ENCODE peak calls at places on chromosomes 11 and 22, in ten cellular contexts. B is stimulated activated CD8-positive, alpha-beta memory T cell treated with anti-CD3 and anti-CD28 coated beads, Interleukin-7, amount 100 ng/mL, for 4 hours; W is PC-3; I is anterior cingulate cortex; E is activated CD4-positive, CD25-positive, alpha-beta regulatory T cell; Q is endothelial cell; C is upper lobe of left lung; L is AG04450; R is cardiac muscle cell; X is stimulated activated CD4-positive, alpha-beta T cell treated with anti-CD3 and anti-CD28 coated beads, Interleukin-12 subunit alpha, Interleukin-12 subunit beta, amount 100 ng/mL, for 24 hours. G is an unnamed sample.

GRCh38 chr22:44037519-44038370 is 13.6 kb downstream of the PARVB start:
- DNase-seq in E (no peak), C (no peak), I (no peak), Q (no peak), X (no peak), R (no peak), W (peak; percentile 90), B (no peak), L (peak; percentile 86), G (no peak)

GRCh38 chr11:62905927-62906531 is 15.1 kb downstream of the CHRM1 start:
- DNase-seq in E (peak; percentile 65), W (peak; percentile 98), C (peak; percentile 77), I (peak; percentile 68), B (peak; percentile 46), R (peak; percentile 87), Q (peak; percentile 91), X (peak; percentile 80), L (peak; percentile 69), G (peak; percentile 79)

GRCh38 chr11:113417428-113417827 is 29.8 kb downstream of the ANKK1 start:
- DNase-seq in W (no peak), I (no peak), E (no peak), C (no peak), L (no peak), Q (no peak), X (no peak), B (no peak), R (no peak), G (no peak)

GRCh38 chr11:61973603-61974162 is 6.2 kb upstream of the FTH1 start:
- DNase-seq in C (no peak), W (no peak), L (no peak), Q (no peak), I (no peak), E (no peak), R (no peak), X (no peak), B (no peak), G (peak; percentile 48)

GRCh38 chr11:35178862-35179261 is 39.9 kb downstream of the CD44 start:
- DNase-seq in R (no peak), C (no peak), B (no peak), L (no peak), E (no peak), X (no peak), I (no peak), Q (no peak), W (peak; percentile 79), G (no peak)

GRCh38 chr11:43760902-43761301 is 80.4 kb downstream of the HSD17B12 start:
- DNase-seq in X (no peak), R (no peak), I (no peak), C (no peak), W (no peak), B (no peak), Q (no peak), E (no peak), L (no peak), G (no peak)

GRCh38 chr11:32892355-32893090 is at the start of gene QSER1:
- DNase-seq in L (no peak), I (peak; percentile 87), R (peak; percentile 82), X (peak; percentile 64), Q (peak; percentile 68), C (peak; percentile 57), E (peak; percentile 33), W (peak; percentile 56), B (peak; percentile 69), G (peak; percentile 65)

GRCh38 chr22:25407226-25407858 is 157.1 kb upstream of the GRK3 start:
- DNase-seq in L (no peak), W (no peak), X (no peak), R (no peak), C (no peak), E (no peak), I (no peak), Q (no peak), B (no peak), G (no peak)

GRCh38 chr11:61609970-61610347 is 29.1 kb upstream of the SYT7 start:
- DNase-seq in I (no peak), Q (no peak), L (no peak), C (no peak), B (no peak), X (no peak), E (no peak), R (peak; percentile 47), W (peak; percentile 28), G (no peak)

GRCh38 chr11:2998073-2998850 is 6.1 kb upstream of the NAP1L4 start:
- DNase-seq in Q (no peak), C (no peak), E (no peak), R (no peak), B (no peak), L (no peak), W (no peak), I (no peak), X (no peak), G (no peak)

GRCh38 chr11:64760759-64761417 is 1.1 kb upstream of the PYGM start:
- DNase-seq in R (no peak), B (no peak), L (no peak), Q (no peak), C (no peak), I (no peak), E (no peak), X (no peak), W (no peak), G (no peak)

GRCh38 chr11:79493555-79494171 is 52.8 kb upstream of the TENM4 start:
- DNase-seq in X (peak; percentile 26), C (peak; percentile 58), B (no peak), R (peak; percentile 91), I (peak; percentile 17), L (peak; percentile 37), E (peak; percentile 2), W (peak; percentile 83), Q (peak; percentile 91), G (peak; percentile 68)

GRCh38 chr11:63997104-63997700 is 11.0 kb downstream of the OTUB1 start:
- DNase-seq in B (no peak), X (no peak), R (no peak), C (no peak), I (no peak), L (no peak), E (no peak), W (no peak), Q (no peak), G (no peak)

GRCh38 chr11:72574046-72574445 is 100.2 kb downstream of the PDE2A start:
- DNase-seq in B (no peak), R (no peak), X (no peak), E (no peak), L (no peak), W (no peak), I (no peak), Q (no peak), C (no peak), G (no peak)

GRCh38 chr11:106961518-106961917 is 56.8 kb downstream of the GUCY1A2 start:
- DNase-seq in Q (no peak), W (peak; percentile 81), X (no peak), C (no peak), B (no peak), I (no peak), E (no peak), L (peak; percentile 47), R (no peak), G (no peak)

GRCh38 chr11:20056109-20057054 is 103.9 kb downstream of the DBX1 start:
- DNase-seq in C (no peak), Q (no peak), R (no peak), W (no peak), E (no peak), B (no peak), X (no peak), I (no peak), L (no peak), G (no peak)

GRCh38 chr11:113628912-113629311 is 77.2 kb downstream of the TMPRSS5 start:
- DNase-seq in X (no peak), R (no peak), I (no peak), Q (no peak), E (no peak), W (no peak), L (no peak), B (no peak), C (no peak), G (no peak)

GRCh38 chr11:118435233-118435892 is 929 bp upstream of the KMT2A start:
- DNase-seq in B (peak; percentile 41), Q (peak; percentile 60), R (peak; percentile 89), W (peak; percentile 54), C (peak; percentile 63), I (peak; percentile 75), E (no peak), X (peak; percentile 60), L (no peak), G (peak; percentile 68)

GRCh38 chr11:33530824-33531223 is 169.8 kb downstream of the C11orf91 start:
- DNase-seq in C (no peak), L (no peak), Q (no peak), E (no peak), I (no peak), R (no peak), X (no peak), B (no peak), W (peak; percentile 38), G (no peak)